ENCODE peak calls at places on chromosomes 2 and 18, in five cellular contexts. S, F, Y, E and C are unnamed samples.

GRCh38 chr2:68475110-68475509 is 7.7 kb downstream of the APLF start:
- DNase-seq in S (no peak), F (no peak), Y (no peak), E (no peak), C (peak)

GRCh38 chr2:64338910-64339500 is 115.0 kb upstream of the LGALSL start:
- DNase-seq in S (peak), F (peak), Y (no peak), E (no peak), C (no peak)

GRCh38 chr2:8515390-8515761 is 166.5 kb upstream of the ID2 start:
- DNase-seq in S (no peak), F (no peak), Y (no peak), E (no peak), C (no peak)

GRCh38 chr2:74333175-74333574 is 10.0 kb downstream of the SLC4A5 start:
- DNase-seq in S (peak), F (peak), Y (no peak), E (peak), C (no peak)

GRCh38 chr2:33411765-33412164 is 64.7 kb upstream of the RASGRP3 start:
- DNase-seq in S (peak), F (peak), Y (peak), E (no peak), C (no peak)

GRCh38 chr2:189328451-189329249 is 112.6 kb upstream of the WDR75 start:
- DNase-seq in S (no peak), F (peak), Y (no peak), E (no peak), C (no peak)

GRCh38 chr2:85444629-85445028 is 26.1 kb downstream of the SH2D6 start:
- DNase-seq in S (peak), F (no peak), Y (no peak), E (no peak), C (no peak)

GRCh38 chr2:42973771-42974170 is 181.4 kb upstream of the HAAO start:
- DNase-seq in S (no peak), F (no peak), Y (no peak), E (no peak), C (no peak)

GRCh38 chr2:88220733-88221132 is 50.6 kb downstream of the THNSL2 start:
- DNase-seq in S (no peak), F (no peak), Y (no peak), E (no peak), C (no peak)

GRCh38 chr18:48885951-48886400 is 64.8 kb downstream of the SMAD7 start:
- DNase-seq in S (no peak), F (no peak), Y (no peak), E (no peak), C (no peak)

GRCh38 chr18:47287911-47288635 is 36.6 kb upstream of the SKOR2 start:
- DNase-seq in S (no peak), F (no peak), Y (no peak), E (no peak), C (no peak)

GRCh38 chr18:49206717-49207116 is 253.7 kb downstream of the DYM start:
- DNase-seq in S (peak), F (no peak), Y (no peak), E (no peak), C (no peak)

GRCh38 chr18:58087928-58088722 is 44.1 kb downstream of the NEDD4L start:
- DNase-seq in S (peak), F (no peak), Y (no peak), E (no peak), C (no peak)

GRCh38 chr18:80171190-80171872 is 62.3 kb downstream of the ADNP2 start:
- DNase-seq in S (peak), F (no peak), Y (no peak), E (no peak), C (no peak)

GRCh38 chr2:188668017-188668663 is 306.0 kb upstream of the COL3A1 start:
- DNase-seq in S (peak), F (peak), Y (peak), E (no peak), C (no peak)

GRCh38 chr2:154402138-154402714 is 296.3 kb upstream of the KCNJ3 start:
- DNase-seq in S (peak), F (peak), Y (peak), E (no peak), C (no peak)

GRCh38 chr18:71209944-71210343 is 921.1 kb downstream of the SOCS6 start:
- DNase-seq in S (peak), F (no peak), Y (no peak), E (no peak), C (no peak)

GRCh38 chr2:49165662-49166061 is 11.3 kb upstream of the FSHR start:
- DNase-seq in S (no peak), F (no peak), Y (no peak), E (no peak), C (no peak)

GRCh38 chr2:241308267-241308666 is 7.2 kb downstream of the HDLBP start:
- DNase-seq in S (no peak), F (no peak), Y (no peak), E (no peak), C (no peak)

GRCh38 chr2:8510519-8510918 is 171.3 kb upstream of the ID2 start:
- DNase-seq in S (no peak), F (no peak), Y (no peak), E (no peak), C (no peak)

DNA sequence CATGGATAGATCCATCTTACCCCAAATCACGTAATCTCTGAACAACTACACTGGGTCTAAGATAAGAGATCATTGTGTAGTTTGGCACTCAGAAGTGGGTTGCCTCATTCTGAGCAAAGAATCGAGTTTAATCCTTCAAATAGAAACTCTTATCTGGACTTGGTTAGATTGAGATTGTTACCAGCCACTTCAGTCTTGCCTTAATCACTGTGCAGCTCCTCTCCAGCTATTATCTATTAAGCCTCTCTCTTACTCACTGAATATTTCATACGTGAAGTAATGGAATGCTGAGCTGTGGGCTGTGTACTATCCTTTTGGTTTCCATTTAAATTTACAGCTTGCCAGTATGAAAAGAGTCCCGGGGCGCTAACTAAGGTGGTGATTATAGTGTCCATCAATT is 65.6 kb upstream of the NCKAP5 start:
- DNase-seq in S (peak), F (peak), Y (no peak), E (no peak), C (no peak)
- H3K4me3 ChIP-seq in S (peak), F (peak), Y (peak), E (no peak), C (no peak)

GRCh38 chr2:182426915-182427233 is at the start of gene PDE1A:
- DNase-seq in S (peak), F (no peak), Y (no peak), E (no peak), C (no peak)
- H3K4me3 ChIP-seq in S (peak), F (no peak), Y (no peak), E (no peak), C (no peak)

DNA sequence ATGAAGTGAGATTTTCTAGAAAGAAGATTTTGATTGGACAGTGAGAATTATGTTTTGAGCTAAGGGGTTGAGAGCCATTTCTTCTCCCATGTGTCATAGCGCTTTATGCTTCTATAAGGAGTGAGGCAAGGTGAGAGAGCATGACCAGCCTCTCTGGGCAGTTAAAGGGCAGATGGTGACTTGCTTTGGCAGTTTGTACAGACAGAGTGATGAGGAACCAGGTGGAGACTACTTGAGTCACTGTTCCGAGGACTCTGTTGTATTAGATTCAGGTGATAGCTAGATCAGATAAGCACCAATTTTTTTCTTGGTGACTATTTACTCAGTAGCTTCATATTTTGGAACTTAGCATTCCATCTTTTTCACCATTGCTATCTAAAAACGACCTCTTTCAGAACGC is 4.5 kb downstream of the CRIM1 start:
- DNase-seq in S (no peak), F (no peak), Y (no peak), E (no peak), C (no peak)
- H3K4me3 ChIP-seq in S (peak), F (no peak), Y (no peak), E (peak), C (no peak)

GRCh38 chr2:176152350-176153181 is 1.2 kb downstream of the HOXD4 start:
- DNase-seq in S (no peak), F (no peak), Y (no peak), E (no peak), C (no peak)

GRCh38 chr2:176148758-176149483 is 2.4 kb upstream of the HOXD4 start:
- DNase-seq in S (no peak), F (no peak), Y (no peak), E (no peak), C (peak)

GRCh38 chr2:176150338-176151198 is 782 bp upstream of the HOXD4 start:
- DNase-seq in S (no peak), F (no peak), Y (no peak), E (no peak), C (no peak)

GRCh38 chr2:176149484-176150337 is 1.6 kb upstream of the HOXD4 start:
- DNase-seq in S (no peak), F (no peak), Y (no peak), E (no peak), C (no peak)

GRCh38 chr2:176151199-176152099 is at the start of gene HOXD4:
- DNase-seq in S (no peak), F (no peak), Y (no peak), E (no peak), C (no peak)
- H3K4me3 ChIP-seq in S (no peak), F (peak), Y (peak), E (no peak), C (no peak)